ENCODE peak calls at places on chromosomes 7 and 10, in five cellular contexts. V, I, P, G and K are unnamed samples.

GRCh38 chr7:127256326-127256725 is 3.6 kb upstream of the GRM8 start:
- DNase-seq in V (no peak), P (no peak), G (no peak), I (no peak), K (no peak)

GRCh38 chr7:151518105-151518780 is 1.5 kb downstream of the RHEB start:
- DNase-seq in V (peak), I (peak), P (no peak), G (no peak), K (peak)

GRCh38 chr10:50927522-50928189 is 42.2 kb upstream of the A1CF start:
- DNase-seq in V (no peak), G (no peak), I (peak), P (no peak), K (no peak)

GRCh38 chr10:42618424-42618823 is 19.9 kb downstream of the ZNF33B start:
- DNase-seq in V (no peak), G (no peak), P (no peak), I (no peak), K (no peak)

GRCh38 chr10:36880898-36881297 is 244.5 kb upstream of the ANKRD30A start:
- DNase-seq in G (no peak), P (no peak), V (no peak), I (no peak), K (no peak)

GRCh38 chr10:88379575-88379974 is 203.5 kb downstream of the RNLS start:
- DNase-seq in I (no peak), P (no peak), G (no peak), V (peak), K (no peak)

GRCh38 chr7:122018032-122018431 is 126.0 kb downstream of the AASS start:
- DNase-seq in P (no peak), V (no peak), G (no peak), I (no peak), K (no peak)

GRCh38 chr7:20754001-20754400 is 32.7 kb downstream of the SP8 start:
- DNase-seq in V (no peak), P (no peak), I (no peak), G (no peak), K (no peak)

GRCh38 chr7:6393667-6394056 is 54.1 kb downstream of the DAGLB start:
- DNase-seq in I (no peak), V (no peak), G (no peak), P (no peak), K (no peak)

GRCh38 chr10:69360485-69361302 is 56.0 kb downstream of the TACR2 start:
- DNase-seq in I (peak), P (no peak), G (peak), V (peak), K (peak)

GRCh38 chr10:82089327-82089726 is 214.3 kb downstream of the NRG3 start:
- DNase-seq in G (no peak), P (no peak), V (no peak), I (no peak), K (no peak)

GRCh38 chr7:130277763-130278643 is 11.3 kb downstream of the CPA2 start:
- DNase-seq in V (peak), G (peak), P (peak), I (peak), K (peak)

GRCh38 chr10:62506371-62506770 is 132.2 kb downstream of the ZNF365 start:
- DNase-seq in P (no peak), I (no peak), G (no peak), V (no peak), K (no peak)

GRCh38 chr7:111511845-111512244 is 50.4 kb downstream of the IMMP2L start:
- DNase-seq in P (no peak), V (no peak), G (no peak), I (no peak), K (no peak)

GRCh38 chr7:45937301-45937700 is 16.2 kb upstream of the IGFBP3 start:
- DNase-seq in G (no peak), I (no peak), P (no peak), V (no peak), K (no peak)

GRCh38 chr10:102511562-102512274 is 7.9 kb downstream of the SUFU start:
- DNase-seq in V (no peak), P (no peak), G (no peak), I (no peak), K (no peak)

GRCh38 chr10:112429147-112429546 is 17.6 kb downstream of the ZDHHC6 start:
- DNase-seq in G (no peak), I (no peak), P (no peak), V (no peak), K (no peak)

DNA sequence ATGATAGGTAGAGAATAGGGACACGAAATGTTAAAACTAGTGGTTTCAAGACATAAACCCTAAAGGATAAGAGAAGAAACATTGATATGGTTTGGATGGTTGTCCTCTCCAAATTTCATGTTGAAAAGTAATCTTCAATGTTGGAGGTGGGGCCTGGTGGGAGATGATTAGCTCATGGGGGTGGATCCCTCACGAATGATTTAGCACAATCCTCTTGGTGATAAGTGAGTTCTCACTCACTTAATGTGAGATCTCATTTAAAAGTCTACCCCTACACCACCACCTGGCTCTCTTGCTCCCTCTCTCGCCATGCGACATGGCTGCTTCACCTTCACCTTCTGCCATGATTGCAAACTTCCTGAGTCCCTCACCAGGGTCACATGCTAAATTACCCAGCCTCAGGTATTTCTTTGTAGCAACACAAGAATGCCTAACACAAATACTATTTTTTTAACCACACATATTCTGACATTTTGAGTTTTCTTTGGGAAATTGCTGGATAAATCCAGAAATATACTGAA is 242.4 kb upstream of the PHF14 start:
- DNase-seq in V (no peak), I (no peak), P (no peak), G (no peak), K (no peak)
- TF ChIP-seq CTCF in V (no peak), I (no peak), P (no peak), G (no peak), K (no peak)

GRCh38 chr7:3928727-3929515 is 627.9 kb downstream of the SDK1 start:
- DNase-seq in V (no peak), P (no peak), I (no peak), G (no peak), K (peak)
- H3K27ac ChIP-seq in V (no peak), P (no peak), I (no peak), G (no peak), K (peak)

GRCh38 chr7:132897093-132897492 is 184.8 kb downstream of the CHCHD3 start:
- DNase-seq in V (no peak), P (no peak), I (no peak), G (no peak), K (no peak)

GRCh38 chr7:132901241-132901640 is 180.6 kb downstream of the CHCHD3 start:
- DNase-seq in P (no peak), I (no peak), V (no peak), G (no peak), K (no peak)

GRCh38 chr7:132895231-132895630 is 186.7 kb downstream of the CHCHD3 start:
- DNase-seq in V (no peak), P (no peak), G (no peak), I (no peak), K (no peak)

GRCh38 chr7:132904209-132904608 is 177.7 kb downstream of the CHCHD3 start:
- DNase-seq in G (no peak), P (no peak), V (no peak), I (no peak), K (no peak)

DNA sequence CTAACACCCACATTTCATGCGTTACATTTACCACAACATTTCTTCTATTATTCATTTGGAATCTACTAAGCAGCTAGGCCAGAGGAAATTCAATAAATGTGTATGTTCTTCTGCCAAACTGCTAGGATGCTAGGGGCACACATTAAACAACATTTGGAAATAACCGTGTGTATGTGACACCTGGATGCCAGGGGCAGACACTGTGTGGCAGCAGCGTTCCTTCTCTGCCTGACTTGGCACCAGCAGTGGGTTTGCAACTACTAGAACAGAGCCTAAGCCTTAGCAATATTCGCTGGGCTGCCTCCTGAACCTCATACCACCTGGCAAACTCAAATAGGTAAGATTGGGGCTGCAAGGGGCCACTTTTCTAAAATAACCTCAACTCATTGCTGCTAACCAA is 182.1 kb downstream of the CHCHD3 start:
- DNase-seq in P (no peak), V (no peak), G (no peak), I (no peak), K (peak)
- TF ChIP-seq CTCF in P (no peak), V (no peak), G (no peak), I (no peak), K (no peak)

GRCh38 chr7:150358433-150358832 is 10.2 kb upstream of the REPIN1 start:
- DNase-seq in I (no peak), P (no peak), V (no peak), G (no peak), K (no peak)

GRCh38 chr7:150356265-150356897 is 12.2 kb upstream of the REPIN1 start:
- DNase-seq in P (peak), V (no peak), G (no peak), I (no peak), K (no peak)

GRCh38 chr7:150357771-150358427 is 10.7 kb upstream of the REPIN1 start:
- DNase-seq in P (no peak), V (no peak), G (no peak), I (no peak), K (no peak)

GRCh38 chr7:150355666-150356059 is 13.0 kb upstream of the REPIN1 start:
- DNase-seq in P (no peak), V (no peak), I (no peak), G (no peak), K (no peak)

GRCh38 chr7:150357277-150357676 is 11.3 kb upstream of the REPIN1 start:
- DNase-seq in P (no peak), G (no peak), V (no peak), I (no peak), K (no peak)
- H3K27ac ChIP-seq in P (no peak), G (no peak), V (no peak), I (no peak), K (no peak)

GRCh38 chr10:59181668-59182067 is 5.2 kb downstream of the PHYHIPL start:
- DNase-seq in V (no peak), G (no peak), I (no peak), P (peak), K (peak)
- TF ChIP-seq CTCF in V (peak), G (peak), I (peak), P (peak), K (peak)

GRCh38 chr7:43294080-43294630 is 181.7 kb downstream of the HECW1 start:
- DNase-seq in V (no peak), G (peak), P (peak), I (no peak), K (no peak)
- H3K27ac ChIP-seq in V (no peak), G (no peak), P (no peak), I (no peak), K (no peak)

GRCh38 chr7:117014673-117015133 is 61.4 kb downstream of the ST7 start:
- DNase-seq in G (peak), P (no peak), I (peak), V (peak), K (peak)

GRCh38 chr7:117014099-117014656 is 60.9 kb downstream of the ST7 start:
- DNase-seq in I (no peak), G (no peak), P (no peak), V (no peak), K (no peak)

GRCh38 chr7:117010375-117011133 is 57.3 kb downstream of the ST7 start:
- DNase-seq in I (no peak), G (no peak), P (no peak), V (no peak), K (no peak)

GRCh38 chr7:117011419-117012260 is 58.3 kb downstream of the ST7 start:
- DNase-seq in I (no peak), V (no peak), G (no peak), P (no peak), K (no peak)

GRCh38 chr7:117012284-117013174 is 59.2 kb downstream of the ST7 start:
- DNase-seq in I (no peak), V (no peak), P (peak), G (no peak), K (no peak)
- TF ChIP-seq CTCF in I (no peak), V (peak), P (peak), G (no peak), K (no peak)